ENCODE peak calls at places on chromosomes 6 and 20, in ten cellular contexts. N, Y, W, P, S, F, R, H, X and B are unnamed samples.

GRCh38 chr6:167925011-167925410 is 72.5 kb upstream of the KIF25 start:
- DNase-seq in N (no peak), Y (peak; percentile 51), W (peak; percentile 37), P (no peak), S (no peak), F (no peak), R (no peak), H (no peak), X (peak; percentile 12), B (no peak)

GRCh38 chr20:53891306-53891894 is 179.0 kb downstream of the BCAS1 start:
- DNase-seq in N (no peak), Y (peak; percentile 83), W (no peak), P (no peak), S (no peak), F (peak; percentile 68), R (no peak), H (no peak), X (no peak), B (no peak)

GRCh38 chr6:147081210-147081609 is 123.0 kb upstream of the STXBP5 start:
- DNase-seq in N (no peak), Y (no peak), W (no peak), P (no peak), S (no peak), F (no peak), R (no peak), H (no peak), X (no peak), B (peak; percentile 50)

GRCh38 chr6:35774116-35774794 is 2.1 kb upstream of the CLPSL2 start:
- DNase-seq in N (no peak), Y (no peak), W (no peak), P (no peak), S (no peak), F (no peak), R (no peak), H (no peak), X (no peak), B (no peak)

GRCh38 chr6:32439708-32440214 is at the start of gene HLA-DRA:
- DNase-seq in N (peak; percentile 69), Y (peak; percentile 33), W (peak; percentile 24), P (no peak), S (no peak), F (peak; percentile 57), R (peak; percentile 35), H (no peak), X (peak; percentile 58), B (peak; percentile 94)

GRCh38 chr6:83884523-83884922 is 25.0 kb downstream of the CYB5R4 start:
- DNase-seq in N (peak; percentile 27), Y (peak; percentile 58), W (peak; percentile 45), P (no peak), S (no peak), F (peak; percentile 70), R (peak; percentile 41), H (no peak), X (peak; percentile 68), B (peak; percentile 59)

GRCh38 chr6:16700202-16700997 is 60.9 kb downstream of the ATXN1 start:
- DNase-seq in N (peak; percentile 65), Y (no peak), W (peak; percentile 60), P (no peak), S (no peak), F (no peak), R (no peak), H (no peak), X (peak; percentile 36), B (no peak)

GRCh38 chr20:9161308-9161707 is 92.4 kb downstream of the PLCB4 start:
- DNase-seq in N (no peak), Y (no peak), W (no peak), P (no peak), S (no peak), F (no peak), R (no peak), H (no peak), X (no peak), B (no peak)

GRCh38 chr6:3744901-3745470 is 6.5 kb downstream of the PXDC1 start:
- DNase-seq in N (no peak), Y (no peak), W (no peak), P (no peak), S (no peak), F (peak; percentile 41), R (no peak), H (no peak), X (no peak), B (no peak)

GRCh38 chr6:54071941-54072340 is 39.3 kb upstream of the MLIP start:
- DNase-seq in N (no peak), Y (no peak), W (peak; percentile 62), P (no peak), S (no peak), F (no peak), R (no peak), H (no peak), X (peak; percentile 34), B (no peak)

GRCh38 chr6:118152524-118152923 is 245.5 kb downstream of the SLC35F1 start:
- DNase-seq in N (no peak), Y (no peak), W (no peak), P (no peak), S (no peak), F (no peak), R (no peak), H (no peak), X (no peak), B (no peak)

GRCh38 chr6:4371207-4371921 is 236.0 kb upstream of the ECI2 start:
- DNase-seq in N (no peak), Y (peak; percentile 92), W (peak; percentile 88), P (no peak), S (no peak), F (peak; percentile 91), R (no peak), H (peak; percentile 79), X (peak; percentile 71), B (peak; percentile 38)

GRCh38 chr20:4961746-4962145 is 39.6 kb downstream of the SLC23A2 start:
- DNase-seq in N (peak; percentile 46), Y (peak; percentile 97), W (peak; percentile 90), P (no peak), S (no peak), F (peak; percentile 20), R (peak; percentile 74), H (no peak), X (peak; percentile 95), B (no peak)

GRCh38 chr6:169172946-169173345 is 80.7 kb downstream of the THBS2 start:
- DNase-seq in N (no peak), Y (no peak), W (no peak), P (no peak), S (no peak), F (peak; percentile 38), R (no peak), H (no peak), X (peak; percentile 44), B (no peak)

GRCh38 chr6:128311944-128312570 is 208.3 kb downstream of the PTPRK start:
- DNase-seq in N (no peak), Y (no peak), W (no peak), P (no peak), S (no peak), F (no peak), R (no peak), H (no peak), X (no peak), B (no peak)

GRCh38 chr6:41517473-41517872 is 28.7 kb upstream of the FOXP4 start:
- DNase-seq in N (no peak), Y (no peak), W (no peak), P (no peak), S (no peak), F (no peak), R (no peak), H (no peak), X (no peak), B (no peak)

DNA sequence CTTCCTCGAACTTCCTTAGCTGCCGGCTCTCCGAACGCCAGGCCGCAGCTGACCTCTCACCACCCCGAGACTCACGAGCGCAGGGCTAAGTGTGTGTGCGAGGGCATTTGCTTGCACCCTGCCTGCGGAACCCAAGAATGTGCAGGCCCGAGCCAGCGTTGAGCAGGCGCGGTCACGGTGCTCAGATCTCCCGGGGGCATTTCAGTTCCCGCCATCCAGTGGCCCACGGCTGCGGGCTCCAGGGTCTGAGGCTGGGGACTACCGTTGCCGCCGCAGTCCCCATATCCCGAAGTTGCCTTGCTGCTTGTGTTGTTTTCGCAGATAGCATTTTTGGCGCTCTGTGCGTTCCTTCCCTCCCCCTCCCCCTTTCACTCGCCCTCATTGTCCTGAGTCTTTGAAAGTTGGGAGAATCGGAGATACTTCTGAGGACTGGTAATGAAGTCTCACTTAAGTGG is 1.7 kb downstream of the NR2E1 start:
- DNase-seq in N (no peak), Y (no peak), W (no peak), P (no peak), S (no peak), F (no peak), R (no peak), H (no peak), X (no peak), B (no peak)
- H3K4me1 ChIP-seq in N (peaks cover 29% of the 10 kb centered on the region), Y (no peaks in the 10 kb centered on the region), W (no peaks in the 10 kb centered on the region), P (peaks cover 43% of the 10 kb centered on the region), S (peaks cover 56% of the 10 kb centered on the region), F (no peaks in the 10 kb centered on the region), R (no peaks in the 10 kb centered on the region), H (peaks cover 77% of the 10 kb centered on the region), X (peaks cover 14% of the 10 kb centered on the region), B (peaks cover 4% of the 10 kb centered on the region)

DNA sequence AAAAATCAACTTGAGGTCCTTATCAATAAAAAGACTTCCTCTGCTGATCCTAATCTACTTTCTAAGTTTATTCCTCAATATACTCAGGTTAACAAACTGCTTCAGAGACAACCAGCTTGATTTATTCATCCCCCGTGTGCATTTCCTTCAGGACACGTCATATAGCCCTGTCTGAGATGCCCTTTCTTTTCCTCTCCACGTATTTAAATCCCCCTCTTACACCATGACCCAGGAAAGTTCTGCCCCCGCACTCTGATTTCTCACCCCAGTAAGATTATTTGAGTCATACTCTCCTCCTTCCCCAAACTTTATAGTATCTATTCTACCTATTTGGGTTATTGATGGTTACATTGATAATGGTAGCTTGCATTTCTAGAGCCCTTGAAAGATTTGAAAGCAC is 9.8 kb upstream of the CGA start:
- DNase-seq in N (no peak), Y (no peak), W (peak; percentile 37), P (no peak), S (no peak), F (peak; percentile 40), R (no peak), H (no peak), X (no peak), B (no peak)
- H3K4me3 ChIP-seq in N (no peak overlapping the region), Y (no peak overlapping the region), W (no peak overlapping the region), P (no peak overlapping the region), S (no peak overlapping the region), F (no peak overlapping the region), R (no peak overlapping the region), H (no peak overlapping the region), X (no peak overlapping the region), B (no peak overlapping the region)

GRCh38 chr20:50523552-50524167 is 13.5 kb downstream of the PTPN1 start:
- DNase-seq in N (no peak), Y (no peak), W (no peak), P (no peak), S (no peak), F (no peak), R (no peak), H (no peak), X (no peak), B (peak; percentile 34)
- H3K4me1 ChIP-seq in N (peaks cover 88% of the 10 kb centered on the region), Y (peaks cover 42% of the 10 kb centered on the region), W (peaks cover 13% of the 10 kb centered on the region), P (peaks cover 12% of the 10 kb centered on the region), S (peaks cover 64% of the 10 kb centered on the region), F (peaks cover 40% of the 10 kb centered on the region), R (peaks cover 11% of the 10 kb centered on the region), H (peaks cover 89% of the 10 kb centered on the region), X (peaks cover 5% of the 10 kb centered on the region), B (peaks cover 5% of the 10 kb centered on the region)

DNA sequence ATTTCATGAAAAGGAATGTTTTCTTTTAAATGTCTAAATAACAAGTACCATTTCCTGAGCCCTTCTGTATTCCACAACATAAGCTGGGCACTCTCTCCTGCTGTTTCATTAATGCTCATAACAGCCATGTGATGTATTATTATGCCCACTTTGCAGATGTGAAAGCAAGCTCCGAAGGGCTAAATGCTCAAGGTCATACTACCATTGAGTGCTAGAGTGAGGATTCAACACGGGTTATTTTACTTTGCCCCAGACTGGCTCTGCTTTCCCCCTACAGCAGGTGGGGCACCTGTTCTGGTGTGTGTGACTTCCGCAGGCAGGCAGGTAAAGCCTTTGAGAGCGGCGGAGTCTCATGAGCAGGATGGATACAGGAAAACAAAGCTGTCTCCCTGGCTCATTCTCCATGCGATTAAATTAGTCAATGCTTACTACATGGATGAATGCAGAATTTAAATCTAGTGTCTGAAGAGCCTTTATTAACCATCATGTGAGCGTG is 30.3 kb downstream of the CNKSR3 start:
- DNase-seq in N (no peak), Y (no peak), W (no peak), P (no peak), S (no peak), F (no peak), R (no peak), H (no peak), X (no peak), B (no peak)
- H3K4me3 ChIP-seq in N (no peak overlapping the region), Y (peak overlapping the region; percentile 9), W (peak overlapping the region; percentile 30), P (no peak overlapping the region), S (no peak overlapping the region), F (peak overlapping the region; percentile 61), R (no peak overlapping the region), H (no peak overlapping the region), X (no peak overlapping the region), B (no peak overlapping the region)